ENCODE peak calls at places on chromosomes 5 and 9, in seven cellular contexts. One of them, this sample, is unnamed.
A peak's percentile ranks its signal among the peaks of the same experiment; 100 is the strongest.

GRCh38 chr9:75382126-75382525 is 293.8 kb downstream of the OSTF1 start:
- DNase-seq in epithelial cell of esophagus: no peak
- DNase-seq in Calu3: no peak
- DNase-seq in lower lobe of right lung: no peak
- DNase-seq in left ventricle myocardium inferior: no peak
- DNase-seq in fibroblast of the aortic adventitia: no peak
- DNase-seq in mesothelial cell of epicardium: no peak
- DNase-seq in this sample: no peak

GRCh38 chr5:36174119-36174518 is 22.2 kb downstream of the SKP2 start:
- DNase-seq in epithelial cell of esophagus: no peak
- DNase-seq in Calu3: no peak
- DNase-seq in lower lobe of right lung: no peak
- DNase-seq in left ventricle myocardium inferior: no peak
- DNase-seq in fibroblast of the aortic adventitia: no peak
- DNase-seq in mesothelial cell of epicardium: no peak
- DNase-seq in this sample: no peak

GRCh38 chr9:121833061-121833460 is 181.6 kb downstream of the DAB2IP start:
- DNase-seq in epithelial cell of esophagus: no peak
- DNase-seq in Calu3: no peak
- DNase-seq in lower lobe of right lung: no peak
- DNase-seq in left ventricle myocardium inferior: no peak
- DNase-seq in fibroblast of the aortic adventitia: no peak
- DNase-seq in mesothelial cell of epicardium: peak; percentile 1
- DNase-seq in this sample: no peak

GRCh38 chr9:111965566-111966019 is 69.0 kb downstream of the UGCG start:
- DNase-seq in epithelial cell of esophagus: peak; percentile 98
- DNase-seq in Calu3: peak; percentile 54
- DNase-seq in lower lobe of right lung: no peak
- DNase-seq in left ventricle myocardium inferior: no peak
- DNase-seq in fibroblast of the aortic adventitia: peak; percentile 91
- DNase-seq in mesothelial cell of epicardium: no peak
- DNase-seq in this sample: no peak

GRCh38 chr5:98111686-98112085 is 661.8 kb upstream of the RGMB start:
- DNase-seq in epithelial cell of esophagus: peak; percentile 31
- DNase-seq in Calu3: no peak
- DNase-seq in lower lobe of right lung: no peak
- DNase-seq in left ventricle myocardium inferior: no peak
- DNase-seq in fibroblast of the aortic adventitia: no peak
- DNase-seq in mesothelial cell of epicardium: no peak
- DNase-seq in this sample: no peak

GRCh38 chr5:393846-394275 is 49.1 kb upstream of the EXOC3 start:
- DNase-seq in epithelial cell of esophagus: no peak
- DNase-seq in Calu3: no peak
- DNase-seq in lower lobe of right lung: no peak
- DNase-seq in left ventricle myocardium inferior: no peak
- DNase-seq in fibroblast of the aortic adventitia: no peak
- DNase-seq in mesothelial cell of epicardium: peak; percentile 36
- DNase-seq in this sample: no peak

GRCh38 chr9:137236238-137236935 is 4.7 kb upstream of the TUBB4B start:
- DNase-seq in epithelial cell of esophagus: peak; percentile 82
- DNase-seq in Calu3: peak; percentile 88
- DNase-seq in lower lobe of right lung: peak; percentile 93
- DNase-seq in left ventricle myocardium inferior: peak; percentile 87
- DNase-seq in fibroblast of the aortic adventitia: peak; percentile 69
- DNase-seq in mesothelial cell of epicardium: peak; percentile 95
- DNase-seq in this sample: peak; percentile 82

GRCh38 chr5:72624641-72625236 is 117.5 kb upstream of the ZNF366 start:
- DNase-seq in epithelial cell of esophagus: no peak
- DNase-seq in Calu3: no peak
- DNase-seq in lower lobe of right lung: no peak
- DNase-seq in left ventricle myocardium inferior: no peak
- DNase-seq in fibroblast of the aortic adventitia: peak; percentile 48
- DNase-seq in mesothelial cell of epicardium: no peak
- DNase-seq in this sample: no peak

GRCh38 chr5:158642852-158643251 is 456.9 kb downstream of the EBF1 start:
- DNase-seq in epithelial cell of esophagus: no peak
- DNase-seq in Calu3: no peak
- DNase-seq in lower lobe of right lung: no peak
- DNase-seq in left ventricle myocardium inferior: peak; percentile 42
- DNase-seq in fibroblast of the aortic adventitia: peak; percentile 3
- DNase-seq in mesothelial cell of epicardium: no peak
- DNase-seq in this sample: no peak

GRCh38 chr5:57931807-57932206 is 449.2 kb upstream of the ACTBL2 start:
- DNase-seq in epithelial cell of esophagus: no peak
- DNase-seq in Calu3: no peak
- DNase-seq in lower lobe of right lung: no peak
- DNase-seq in left ventricle myocardium inferior: no peak
- DNase-seq in fibroblast of the aortic adventitia: no peak
- DNase-seq in mesothelial cell of epicardium: no peak
- DNase-seq in this sample: no peak

GRCh38 chr5:146716636-146717035 is 161.9 kb downstream of the PPP2R2B start:
- DNase-seq in epithelial cell of esophagus: no peak
- DNase-seq in Calu3: no peak
- DNase-seq in lower lobe of right lung: no peak
- DNase-seq in left ventricle myocardium inferior: no peak
- DNase-seq in fibroblast of the aortic adventitia: peak; percentile 64
- DNase-seq in mesothelial cell of epicardium: no peak
- DNase-seq in this sample: no peak

GRCh38 chr9:99178912-99179872 is 42.5 kb downstream of the ALG2 start:
- DNase-seq in epithelial cell of esophagus: no peak
- DNase-seq in Calu3: no peak
- DNase-seq in lower lobe of right lung: no peak
- DNase-seq in left ventricle myocardium inferior: no peak
- DNase-seq in fibroblast of the aortic adventitia: no peak
- DNase-seq in mesothelial cell of epicardium: no peak
- DNase-seq in this sample: no peak

DNA sequence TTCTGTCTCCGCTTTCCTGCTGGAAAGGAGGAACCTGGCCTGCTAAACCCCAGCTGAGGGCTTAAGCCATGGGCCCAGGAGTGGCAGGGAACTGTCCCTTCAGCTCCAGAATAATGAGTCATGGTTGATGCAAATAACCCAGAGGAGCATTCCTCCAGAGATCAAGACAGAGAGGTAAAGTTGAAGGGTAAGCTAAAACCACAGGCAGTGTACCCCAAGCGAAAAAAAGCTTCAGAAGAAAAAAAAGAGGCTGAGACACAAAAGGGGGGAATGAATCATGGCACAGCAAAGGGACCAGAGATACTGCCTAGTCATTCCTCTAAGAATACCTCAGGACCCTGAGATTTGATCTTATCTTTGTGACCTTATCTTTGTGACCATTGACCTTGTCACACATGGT is 199.5 kb upstream of the TAS2R1 start:
- DNase-seq in epithelial cell of esophagus: no peak
- DNase-seq in Calu3: no peak
- DNase-seq in lower lobe of right lung: no peak
- DNase-seq in left ventricle myocardium inferior: no peak
- DNase-seq in fibroblast of the aortic adventitia: no peak
- DNase-seq in mesothelial cell of epicardium: no peak
- DNase-seq in this sample: no peak
- TF ChIP-seq CTCF in epithelial cell of esophagus: no peak
- TF ChIP-seq CTCF in Calu3: no peak
- TF ChIP-seq CTCF in lower lobe of right lung: no peak
- TF ChIP-seq CTCF in left ventricle myocardium inferior: no peak
- TF ChIP-seq CTCF in fibroblast of the aortic adventitia: no peak
- TF ChIP-seq CTCF in mesothelial cell of epicardium: no peak
- TF ChIP-seq CTCF in this sample: no peak

GRCh38 chr5:10502130-10502529 is 60.5 kb downstream of the ROPN1L start:
- DNase-seq in epithelial cell of esophagus: no peak
- DNase-seq in Calu3: no peak
- DNase-seq in lower lobe of right lung: no peak
- DNase-seq in left ventricle myocardium inferior: no peak
- DNase-seq in fibroblast of the aortic adventitia: no peak
- DNase-seq in mesothelial cell of epicardium: no peak
- DNase-seq in this sample: no peak
- TF ChIP-seq CTCF in epithelial cell of esophagus: no peak
- TF ChIP-seq CTCF in Calu3: no peak
- TF ChIP-seq CTCF in lower lobe of right lung: no peak
- TF ChIP-seq CTCF in left ventricle myocardium inferior: no peak
- TF ChIP-seq CTCF in fibroblast of the aortic adventitia: no peak
- TF ChIP-seq CTCF in mesothelial cell of epicardium: no peak
- TF ChIP-seq CTCF in this sample: no peak

GRCh38 chr5:33827335-33827734 is 64.5 kb downstream of the ADAMTS12 start:
- DNase-seq in epithelial cell of esophagus: no peak
- DNase-seq in Calu3: no peak
- DNase-seq in lower lobe of right lung: no peak
- DNase-seq in left ventricle myocardium inferior: no peak
- DNase-seq in fibroblast of the aortic adventitia: peak; percentile 49
- DNase-seq in mesothelial cell of epicardium: no peak
- DNase-seq in this sample: no peak

GRCh38 chr5:33829430-33829829 is 62.4 kb downstream of the ADAMTS12 start:
- DNase-seq in epithelial cell of esophagus: no peak
- DNase-seq in Calu3: no peak
- DNase-seq in lower lobe of right lung: no peak
- DNase-seq in left ventricle myocardium inferior: no peak
- DNase-seq in fibroblast of the aortic adventitia: no peak
- DNase-seq in mesothelial cell of epicardium: no peak
- DNase-seq in this sample: no peak

GRCh38 chr5:33827885-33828284 is 63.9 kb downstream of the ADAMTS12 start:
- DNase-seq in epithelial cell of esophagus: no peak
- DNase-seq in Calu3: no peak
- DNase-seq in lower lobe of right lung: no peak
- DNase-seq in left ventricle myocardium inferior: no peak
- DNase-seq in fibroblast of the aortic adventitia: peak; percentile 64
- DNase-seq in mesothelial cell of epicardium: no peak
- DNase-seq in this sample: no peak

GRCh38 chr5:33828611-33829286 is 63.0 kb downstream of the ADAMTS12 start:
- DNase-seq in epithelial cell of esophagus: no peak
- DNase-seq in Calu3: no peak
- DNase-seq in lower lobe of right lung: no peak
- DNase-seq in left ventricle myocardium inferior: no peak
- DNase-seq in fibroblast of the aortic adventitia: no peak
- DNase-seq in mesothelial cell of epicardium: no peak
- DNase-seq in this sample: no peak

GRCh38 chr5:33824516-33825195 is 67.1 kb downstream of the ADAMTS12 start:
- DNase-seq in epithelial cell of esophagus: no peak
- DNase-seq in Calu3: no peak
- DNase-seq in lower lobe of right lung: no peak
- DNase-seq in left ventricle myocardium inferior: no peak
- DNase-seq in fibroblast of the aortic adventitia: peak; percentile 95
- DNase-seq in mesothelial cell of epicardium: no peak
- DNase-seq in this sample: no peak
- TF ChIP-seq CTCF in epithelial cell of esophagus: no peak
- TF ChIP-seq CTCF in Calu3: no peak
- TF ChIP-seq CTCF in lower lobe of right lung: no peak
- TF ChIP-seq CTCF in left ventricle myocardium inferior: no peak
- TF ChIP-seq CTCF in fibroblast of the aortic adventitia: no peak
- TF ChIP-seq CTCF in mesothelial cell of epicardium: no peak
- TF ChIP-seq CTCF in this sample: no peak

GRCh38 chr9:107896544-107896943 is 407.0 kb upstream of the KLF4 start:
- DNase-seq in epithelial cell of esophagus: no peak
- DNase-seq in Calu3: no peak
- DNase-seq in lower lobe of right lung: no peak
- DNase-seq in left ventricle myocardium inferior: no peak
- DNase-seq in fibroblast of the aortic adventitia: no peak
- DNase-seq in mesothelial cell of epicardium: no peak
- DNase-seq in this sample: no peak

GRCh38 chr9:107894572-107895261 is 405.1 kb upstream of the KLF4 start:
- DNase-seq in epithelial cell of esophagus: no peak
- DNase-seq in Calu3: no peak
- DNase-seq in lower lobe of right lung: no peak
- DNase-seq in left ventricle myocardium inferior: peak; percentile 19
- DNase-seq in fibroblast of the aortic adventitia: peak; percentile 96
- DNase-seq in mesothelial cell of epicardium: peak; percentile 60
- DNase-seq in this sample: no peak

GRCh38 chr9:107890921-107891465 is 401.4 kb upstream of the KLF4 start:
- DNase-seq in epithelial cell of esophagus: no peak
- DNase-seq in Calu3: no peak
- DNase-seq in lower lobe of right lung: no peak
- DNase-seq in left ventricle myocardium inferior: no peak
- DNase-seq in fibroblast of the aortic adventitia: no peak
- DNase-seq in mesothelial cell of epicardium: no peak
- DNase-seq in this sample: no peak

GRCh38 chr9:107899961-107900330 is 410.4 kb upstream of the KLF4 start:
- DNase-seq in epithelial cell of esophagus: no peak
- DNase-seq in Calu3: no peak
- DNase-seq in lower lobe of right lung: no peak
- DNase-seq in left ventricle myocardium inferior: no peak
- DNase-seq in fibroblast of the aortic adventitia: no peak
- DNase-seq in mesothelial cell of epicardium: no peak
- DNase-seq in this sample: no peak

DNA sequence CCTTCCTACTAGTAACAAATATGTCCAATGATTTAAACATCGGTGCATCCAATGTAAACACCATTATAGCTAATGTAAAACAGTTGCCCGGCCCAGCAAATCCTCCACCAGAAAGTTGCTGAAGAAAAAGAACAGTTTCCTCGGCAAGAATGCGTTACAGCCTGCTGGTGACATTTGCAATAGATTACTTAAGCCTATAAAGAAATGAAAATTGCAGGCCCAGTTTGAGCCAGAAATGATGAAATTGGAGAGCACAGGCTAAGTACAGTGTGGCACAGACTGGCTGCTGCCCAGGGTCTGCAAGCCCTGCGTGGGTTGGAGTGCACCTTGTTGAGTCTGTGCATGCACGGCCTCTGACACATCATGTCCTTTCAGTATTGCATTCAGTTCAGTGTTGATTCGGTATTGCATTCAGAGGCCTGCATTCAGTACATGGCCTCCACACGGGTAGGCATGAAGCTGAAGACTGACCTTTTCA is 406.0 kb upstream of the KLF4 start:
- DNase-seq in epithelial cell of esophagus: peak; percentile 43
- DNase-seq in Calu3: no peak
- DNase-seq in lower lobe of right lung: no peak
- DNase-seq in left ventricle myocardium inferior: no peak
- DNase-seq in fibroblast of the aortic adventitia: peak; percentile 42
- DNase-seq in mesothelial cell of epicardium: no peak
- DNase-seq in this sample: no peak
- TF ChIP-seq CTCF in epithelial cell of esophagus: no peak
- TF ChIP-seq CTCF in Calu3: no peak
- TF ChIP-seq CTCF in lower lobe of right lung: no peak
- TF ChIP-seq CTCF in left ventricle myocardium inferior: no peak
- TF ChIP-seq CTCF in fibroblast of the aortic adventitia: peak; percentile 5
- TF ChIP-seq CTCF in mesothelial cell of epicardium: no peak
- TF ChIP-seq CTCF in this sample: no peak

GRCh38 chr5:95159603-95160002 is 125.3 kb downstream of the MCTP1 start:
- DNase-seq in epithelial cell of esophagus: no peak
- DNase-seq in Calu3: no peak
- DNase-seq in lower lobe of right lung: no peak
- DNase-seq in left ventricle myocardium inferior: no peak
- DNase-seq in fibroblast of the aortic adventitia: no peak
- DNase-seq in mesothelial cell of epicardium: no peak
- DNase-seq in this sample: no peak
- TF ChIP-seq CTCF in epithelial cell of esophagus: no peak
- TF ChIP-seq CTCF in Calu3: no peak
- TF ChIP-seq CTCF in lower lobe of right lung: no peak
- TF ChIP-seq CTCF in left ventricle myocardium inferior: no peak
- TF ChIP-seq CTCF in fibroblast of the aortic adventitia: no peak
- TF ChIP-seq CTCF in mesothelial cell of epicardium: no peak
- TF ChIP-seq CTCF in this sample: no peak